ENCODE peak calls at places on chromosomes 16 and 17, in four cellular contexts. Y is Caki2, K is NCI-H1105, O is GM23338. D is an unnamed sample.

GRCh38 chr17:20966869-20967268 is 75.9 kb downstream of the USP22 start:
- DNase-seq in K (no peak), O (no peak), Y (no peak), D (no peak)

GRCh38 chr16:55035956-55036355 is 105.3 kb downstream of the IRX5 start:
- DNase-seq in K (no peak), O (no peak), Y (no peak), D (no peak)

GRCh38 chr17:81832608-81833159 is 407 bp downstream of the MCRIP1 start:
- DNase-seq in Y (peak; percentile 56), K (no peak), O (peak; percentile 51), D (no peak)

GRCh38 chr17:12727881-12728280 is 61.4 kb upstream of the ARHGAP44 start:
- DNase-seq in Y (no peak), O (no peak), K (no peak), D (no peak)

GRCh38 chr16:69367980-69368379 is 16.4 kb upstream of the TMED6 start:
- DNase-seq in Y (no peak), K (no peak), O (no peak), D (no peak)

GRCh38 chr17:1203111-1203966 is 23.6 kb upstream of the ABR start:
- DNase-seq in Y (peak; percentile 63), K (no peak), O (peak; percentile 91), D (peak; percentile 98)

GRCh38 chr17:73030501-73030911 is 62.0 kb downstream of the SLC39A11 start:
- DNase-seq in O (no peak), Y (no peak), K (no peak), D (no peak)

GRCh38 chr16:50303041-50303604 is 36.8 kb downstream of the ADCY7 start:
- DNase-seq in K (no peak), Y (no peak), O (no peak), D (peak; percentile 9)

GRCh38 chr16:53600076-53600475 is 97.1 kb upstream of the AKTIP start:
- DNase-seq in Y (no peak), K (no peak), O (no peak), D (no peak)